ENCODE peak calls at places on chromosomes 7 and 10, in four cellular contexts. M, W, F and J are unnamed samples.

GRCh38 chr10:96619803-96620773 is 33.3 kb upstream of the TM9SF3 start:
- DNase-seq in M (no peak), W (no peak), F (no peak), J (no peak)

GRCh38 chr7:2698581-2699288 is 10.7 kb downstream of the AMZ1 start:
- DNase-seq in M (no peak), W (no peak), F (no peak), J (no peak)

GRCh38 chr7:19964198-19964597 is 190.8 kb upstream of the TMEM196 start:
- DNase-seq in M (peak; percentile 50), W (no peak), F (no peak), J (no peak)

GRCh38 chr7:106618480-106618879 is 42.5 kb downstream of the CCDC71L start:
- DNase-seq in M (peak; percentile 86), W (no peak), F (no peak), J (no peak)

GRCh38 chr10:184911-185310 is 49.7 kb downstream of the ZMYND11 start:
- DNase-seq in M (peak; percentile 83), W (no peak), F (no peak), J (no peak)

GRCh38 chr7:89104748-89105685 is 309.5 kb upstream of the TEX47 start:
- DNase-seq in M (peak; percentile 66), W (no peak), F (no peak), J (no peak)

GRCh38 chr10:72334832-72335393 is 19.8 kb downstream of the DNAJB12 start:
- DNase-seq in M (peak; percentile 100), W (peak; percentile 74), F (peak; percentile 90), J (peak; percentile 96)

GRCh38 chr7:19215421-19215820 is 70.2 kb upstream of the FERD3L start:
- DNase-seq in M (peak; percentile 82), W (no peak), F (no peak), J (no peak)

GRCh38 chr7:130869918-130870317 is 135.9 kb upstream of the KLF14 start:
- DNase-seq in M (no peak), W (no peak), F (no peak), J (no peak)

GRCh38 chr10:114767589-114768393 is 53.8 kb upstream of the FHIP2A start:
- DNase-seq in M (peak; percentile 49), W (peak; percentile 48), F (peak; percentile 73), J (peak; percentile 59)

GRCh38 chr7:85094046-85094720 is 92.7 kb downstream of the SEMA3D start:
- DNase-seq in M (no peak), W (no peak), F (no peak), J (peak; percentile 15)

GRCh38 chr10:69287181-69287580 is 8.9 kb downstream of the HK1 start:
- DNase-seq in M (no peak), W (no peak), F (no peak), J (no peak)

GRCh38 chr10:46024948-46025347 is 5.5 kb downstream of the NCOA4 start:
- DNase-seq in M (no peak), W (no peak), F (no peak), J (no peak)

GRCh38 chr10:60717852-60718251 is 60.4 kb upstream of the CDK1 start:
- DNase-seq in M (no peak), W (no peak), F (no peak), J (no peak)

GRCh38 chr10:29828978-29829377 is 194.2 kb upstream of the SVIL start:
- DNase-seq in M (no peak), W (no peak), F (no peak), J (no peak)

GRCh38 chr7:132437730-132438129 is 138.5 kb downstream of the PLXNA4 start:
- DNase-seq in M (no peak), W (no peak), F (no peak), J (no peak)

GRCh38 chr7:142420554-142421362 is 162.9 kb upstream of the PRSS58 start:
- DNase-seq in M (peak; percentile 46), W (no peak), F (no peak), J (no peak)

GRCh38 chr10:77409697-77410471 is 227.7 kb downstream of the KCNMA1 start:
- DNase-seq in M (no peak), W (no peak), F (no peak), J (no peak)

GRCh38 chr10:98074315-98074911 is 44.0 kb upstream of the CRTAC1 start:
- DNase-seq in M (peak; percentile 49), W (no peak), F (no peak), J (no peak)

GRCh38 chr7:28800150-28800549 is 158.0 kb downstream of the TRIL start:
- DNase-seq in M (no peak), W (no peak), F (peak; percentile 25), J (no peak)

GRCh38 chr10:76456190-76456589 is 1024.8 kb downstream of the LRMDA start:
- DNase-seq in M (no peak), W (no peak), F (no peak), J (no peak)

GRCh38 chr10:85612833-85613232 is 753.8 kb downstream of the GRID1 start:
- DNase-seq in M (no peak), W (no peak), F (no peak), J (no peak)

GRCh38 chr7:99596408-99596955 is 1.6 kb upstream of the TMEM225B start:
- DNase-seq in M (no peak), W (no peak), F (no peak), J (no peak)

GRCh38 chr10:31836569-31837406 is 91.8 kb downstream of the ARHGAP12 start:
- DNase-seq in M (peak; percentile 58), W (no peak), F (no peak), J (no peak)

GRCh38 chr10:108454224-108454623 is 1289.7 kb upstream of the SORCS1 start:
- DNase-seq in M (no peak), W (no peak), F (no peak), J (no peak)

GRCh38 chr10:16425449-16425848 is 11.4 kb upstream of the PTER start:
- DNase-seq in M (no peak), W (no peak), F (no peak), J (no peak)

GRCh38 chr10:95445223-95445836 is 115.8 kb downstream of the SORBS1 start:
- DNase-seq in M (peak; percentile 92), W (no peak), F (peak; percentile 84), J (peak; percentile 51)

GRCh38 chr10:49749556-49750491 is 12.3 kb downstream of the OGDHL start:
- DNase-seq in M (no peak), W (peak; percentile 31), F (no peak), J (no peak)

GRCh38 chr7:24965831-24966708 is 13.9 kb downstream of the OSBPL3 start:
- DNase-seq in M (peak; percentile 40), W (no peak), F (no peak), J (no peak)

GRCh38 chr10:86936661-86937501 is 20.5 kb downstream of the MMRN2 start:
- DNase-seq in M (peak; percentile 42), W (no peak), F (no peak), J (peak; percentile 45)

GRCh38 chr7:99142727-99143521 is 984 bp downstream of the SMURF1 start:
- DNase-seq in M (peak; percentile 94), W (peak; percentile 85), F (peak; percentile 94), J (peak; percentile 99)

GRCh38 chr10:17425584-17426262 is 28.7 kb downstream of the ST8SIA6 start:
- DNase-seq in M (no peak), W (no peak), F (no peak), J (no peak)

GRCh38 chr10:87058171-87058570 is 36.5 kb downstream of the GLUD1 start:
- DNase-seq in M (no peak), W (no peak), F (no peak), J (no peak)

GRCh38 chr10:98536551-98536950 is 89.8 kb upstream of the HPS1 start:
- DNase-seq in M (peak; percentile 49), W (no peak), F (no peak), J (no peak)